ENCODE peak calls at places on chromosomes 4 and X, in ten cellular contexts. U is stomach, H is ovary, X is IMR-90, E is suprapubic skin, W is transverse colon, F is A549, Y is H1, T is adrenal gland, N is right lobe of liver. V is an unnamed sample.

GRCh38 chrX:130268500-130269170 is at the start of gene ZNF280C:
- DNase-seq in E (peak), H (peak), T (peak), X (peak), N (peak), Y (peak), W (peak), F (peak), U (peak), V (peak)

GRCh38 chrX:55057691-55058249 is 17.1 kb upstream of the PAGE2B start:
- DNase-seq in N (no peak), E (no peak), F (peak), U (no peak), X (peak), Y (no peak), T (no peak), W (no peak), H (no peak), V (no peak)

GRCh38 chr4:21790437-21791029 is 158.0 kb downstream of the KCNIP4 start:
- DNase-seq in F (no peak), T (no peak), U (no peak), W (no peak), N (no peak), E (no peak), X (peak), Y (no peak), H (no peak), V (no peak)

GRCh38 chr4:109629775-109630174 is 69.7 kb downstream of the MCUB start:
- DNase-seq in E (no peak), U (no peak), H (no peak), N (no peak), W (no peak), T (no peak), Y (no peak), F (no peak), X (no peak), V (no peak)

GRCh38 chr4:110371016-110371795 is 104.7 kb upstream of the ENPEP start:
- DNase-seq in X (no peak), H (no peak), E (no peak), Y (no peak), N (no peak), F (no peak), W (no peak), T (no peak), U (no peak), V (no peak)

GRCh38 chr4:84239278-84239845 is 259.7 kb downstream of the NKX6-1 start:
- DNase-seq in T (peak), H (no peak), N (no peak), F (no peak), W (no peak), Y (no peak), X (no peak), U (no peak), E (no peak), V (no peak)

GRCh38 chrX:153684447-153685178 is 3.1 kb upstream of the SLC6A8 start:
- DNase-seq in Y (no peak), F (no peak), E (peak), W (no peak), U (no peak), H (no peak), N (peak), T (peak), X (no peak), V (no peak)

GRCh38 chr4:124980276-124980752 is 267.8 kb upstream of the ANKRD50 start:
- DNase-seq in N (no peak), T (no peak), W (no peak), Y (no peak), X (peak), U (no peak), F (no peak), E (no peak), H (no peak), V (no peak)

GRCh38 chr4:123415977-123416376 is 19.4 kb downstream of the SPRY1 start:
- DNase-seq in H (no peak), Y (no peak), T (no peak), F (no peak), N (no peak), E (no peak), U (no peak), X (peak), W (no peak), V (no peak)

DNA sequence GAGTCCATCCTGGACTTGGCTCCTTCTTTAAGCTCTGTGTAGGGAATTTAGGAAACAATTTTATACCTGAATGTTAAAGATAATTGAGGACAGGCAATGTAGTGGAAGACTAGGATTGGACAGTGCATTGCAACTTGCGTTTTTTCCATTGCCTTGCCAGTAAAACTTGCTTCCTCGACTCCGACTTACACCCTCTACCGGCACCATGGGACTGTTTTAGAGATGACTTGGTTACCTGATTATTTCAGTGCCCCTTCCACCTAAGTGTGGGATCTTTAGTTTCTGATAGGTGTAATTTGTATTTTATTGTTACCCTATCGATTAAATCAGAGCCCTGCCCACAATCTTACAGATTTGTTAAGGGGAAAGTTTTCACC is 1.2 kb downstream of the PRPS1 start:
- DNase-seq in U (no peak), T (no peak), E (no peak), H (no peak), X (peak), W (no peak), F (peak), Y (no peak), N (no peak), V (no peak)
- H3K27ac ChIP-seq in U (no peak), T (no peak), E (no peak), H (no peak), X (no peak), W (no peak), F (peak), Y (no peak), N (no peak), V (no peak)

DNA sequence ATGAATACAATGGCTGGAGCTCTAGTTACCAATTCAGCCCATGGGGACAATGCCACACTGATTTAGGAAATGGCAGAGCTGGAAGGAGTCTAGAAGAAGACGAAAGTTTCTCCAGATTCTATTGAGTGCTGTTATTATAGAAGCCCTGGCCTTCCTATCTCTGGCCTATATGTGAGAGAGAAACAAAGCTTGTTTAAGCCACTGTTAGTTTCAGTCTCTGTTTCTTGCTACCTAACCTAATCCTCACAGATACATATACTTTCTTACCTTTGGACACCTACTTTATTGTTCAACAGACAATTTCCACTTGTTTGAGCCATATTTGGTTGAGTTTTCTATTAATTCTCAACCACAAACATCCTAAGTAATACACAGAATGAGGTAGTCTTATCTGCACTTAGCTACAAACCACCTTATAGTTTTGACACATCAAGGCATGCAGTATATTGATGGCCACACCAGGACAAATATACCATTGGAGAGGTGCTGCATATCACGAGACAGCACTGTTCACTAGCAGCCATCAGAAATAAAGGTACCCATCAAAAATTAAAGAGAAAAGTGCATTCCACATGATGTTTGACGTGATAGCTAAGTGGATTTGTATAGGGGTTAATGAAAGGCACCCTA is 190.2 kb downstream of the SMIM20 start:
- DNase-seq in X (no peak), E (no peak), T (no peak), U (no peak), W (no peak), N (no peak), Y (no peak), H (no peak), F (no peak), V (no peak)
- H3K4me3 ChIP-seq in X (no peak), E (no peak), T (no peak), U (no peak), W (no peak), N (no peak), Y (no peak), H (no peak), F (no peak), V (no peak)

GRCh38 chr4:151022586-151022985 is 7.5 kb upstream of the LRBA start:
- DNase-seq in N (no peak), U (no peak), H (no peak), Y (no peak), F (no peak), E (no peak), W (no peak), T (no peak), X (no peak), V (no peak)

GRCh38 chr4:151025759-151026158 is 10.7 kb upstream of the LRBA start:
- DNase-seq in X (no peak), E (no peak), T (no peak), Y (no peak), W (no peak), U (no peak), N (no peak), H (no peak), F (no peak), V (no peak)

GRCh38 chr4:151021637-151022334 is 6.7 kb upstream of the LRBA start:
- DNase-seq in E (no peak), T (no peak), W (no peak), Y (no peak), H (no peak), U (no peak), X (no peak), F (no peak), N (no peak), V (no peak)
- TF ChIP-seq POLR2A in E (no peak), T (no peak), W (no peak), Y (no peak), H (no peak), U (no peak), X (no peak), F (no peak), N (no peak), V (no peak)

GRCh38 chrX:113400193-113400704 is 559.6 kb upstream of the AMOT start:
- DNase-seq in X (no peak), H (no peak), F (no peak), T (no peak), U (no peak), E (no peak), Y (peak), W (no peak), N (no peak), V (no peak)
- H3K27ac ChIP-seq in X (no peak), H (no peak), F (no peak), T (no peak), U (no peak), E (no peak), Y (peak), W (no peak), N (no peak), V (no peak)

GRCh38 chr4:118680808-118681207 is 4.4 kb upstream of the METTL14 start:
- DNase-seq in F (no peak), E (no peak), U (no peak), N (no peak), X (no peak), H (no peak), W (no peak), Y (no peak), T (no peak), V (no peak)

GRCh38 chr4:118683513-118683912 is 1.7 kb upstream of the METTL14 start:
- DNase-seq in T (no peak), X (no peak), E (no peak), F (no peak), N (no peak), H (no peak), Y (no peak), W (no peak), U (no peak), V (no peak)

GRCh38 chr4:118684873-118685811 is at the start of gene METTL14:
- DNase-seq in X (peak), U (peak), T (peak), N (peak), W (peak), E (peak), Y (peak), H (peak), F (peak), V (peak)

GRCh38 chr4:118682928-118683327 is 2.3 kb upstream of the METTL14 start:
- DNase-seq in U (no peak), W (no peak), H (no peak), F (peak), T (no peak), Y (no peak), E (no peak), N (no peak), X (peak), V (no peak)
- H3K4me3 ChIP-seq in U (no peak), W (no peak), H (no peak), F (no peak), T (no peak), Y (peak), E (no peak), N (no peak), X (no peak), V (no peak)

GRCh38 chr4:165138843-165139242 is 26.2 kb upstream of the TMEM192 start:
- DNase-seq in N (no peak), U (no peak), W (no peak), F (no peak), E (no peak), T (no peak), Y (no peak), H (no peak), X (no peak), V (no peak)
- TF ChIP-seq POLR2A in N (no peak), U (no peak), W (no peak), F (no peak), E (no peak), T (no peak), Y (no peak), H (no peak), X (no peak), V (no peak)

V was measured in vagina.